ENCODE peak calls at places on chromosomes 2 and 18, in eight cellular contexts. One of them, this sample, is unnamed.

GRCh38 chr2:110999626-111000025 is 121.1 kb upstream of the BCL2L11 start:
- DNase-seq in ovary: no peak
- DNase-seq in tibial nerve: no peak
- DNase-seq in PC-3: no peak
- DNase-seq in astrocyte: no peak
- DNase-seq in left ventricle myocardium inferior: no peak
- DNase-seq in stomach: no peak
- DNase-seq in fibroblast of lung: no peak
- DNase-seq in this sample: no peak

GRCh38 chr2:204225633-204226032 is 289.1 kb downstream of the ICOS start:
- DNase-seq in stomach: no peak
- DNase-seq in astrocyte: no peak
- DNase-seq in fibroblast of lung: no peak
- DNase-seq in left ventricle myocardium inferior: no peak
- DNase-seq in tibial nerve: no peak
- DNase-seq in PC-3: no peak
- DNase-seq in ovary: no peak
- DNase-seq in this sample: no peak

GRCh38 chr2:24903527-24904103 is 16.4 kb downstream of the ADCY3 start:
- DNase-seq in astrocyte: no peak
- DNase-seq in left ventricle myocardium inferior: no peak
- DNase-seq in tibial nerve: no peak
- DNase-seq in fibroblast of lung: no peak
- DNase-seq in PC-3: no peak
- DNase-seq in ovary: no peak
- DNase-seq in stomach: no peak
- DNase-seq in this sample: no peak

GRCh38 chr2:218039171-218039570 is 29.9 kb upstream of the RUFY4 start:
- DNase-seq in left ventricle myocardium inferior: no peak
- DNase-seq in astrocyte: peak
- DNase-seq in PC-3: peak
- DNase-seq in stomach: no peak
- DNase-seq in tibial nerve: no peak
- DNase-seq in ovary: no peak
- DNase-seq in fibroblast of lung: peak
- DNase-seq in this sample: no peak

GRCh38 chr2:11550901-11551568 is 17.2 kb downstream of the GREB1 start:
- DNase-seq in stomach: no peak
- DNase-seq in left ventricle myocardium inferior: no peak
- DNase-seq in ovary: no peak
- DNase-seq in tibial nerve: no peak
- DNase-seq in astrocyte: no peak
- DNase-seq in fibroblast of lung: no peak
- DNase-seq in PC-3: no peak
- DNase-seq in this sample: no peak

GRCh38 chr2:160306985-160307384 is 106.9 kb upstream of the ITGB6 start:
- DNase-seq in tibial nerve: peak
- DNase-seq in PC-3: no peak
- DNase-seq in ovary: peak
- DNase-seq in left ventricle myocardium inferior: no peak
- DNase-seq in astrocyte: peak
- DNase-seq in fibroblast of lung: peak
- DNase-seq in stomach: no peak
- DNase-seq in this sample: peak

GRCh38 chr2:236607471-236608307 is 38.1 kb downstream of the ACKR3 start:
- DNase-seq in ovary: no peak
- DNase-seq in tibial nerve: no peak
- DNase-seq in astrocyte: peak
- DNase-seq in PC-3: no peak
- DNase-seq in left ventricle myocardium inferior: no peak
- DNase-seq in stomach: no peak
- DNase-seq in fibroblast of lung: peak
- DNase-seq in this sample: no peak

GRCh38 chr2:144401036-144401435 is 118.9 kb downstream of the ZEB2 start:
- DNase-seq in astrocyte: no peak
- DNase-seq in stomach: no peak
- DNase-seq in left ventricle myocardium inferior: no peak
- DNase-seq in tibial nerve: no peak
- DNase-seq in ovary: no peak
- DNase-seq in fibroblast of lung: no peak
- DNase-seq in PC-3: no peak
- DNase-seq in this sample: no peak

GRCh38 chr2:80073134-80073561 is 231.4 kb downstream of the LRRTM1 start:
- DNase-seq in fibroblast of lung: peak
- DNase-seq in left ventricle myocardium inferior: no peak
- DNase-seq in tibial nerve: peak
- DNase-seq in astrocyte: peak
- DNase-seq in stomach: no peak
- DNase-seq in PC-3: peak
- DNase-seq in ovary: no peak
- DNase-seq in this sample: no peak

GRCh38 chr2:58427572-58428285 is 186.6 kb upstream of the FANCL start:
- DNase-seq in tibial nerve: no peak
- DNase-seq in ovary: peak
- DNase-seq in PC-3: no peak
- DNase-seq in left ventricle myocardium inferior: no peak
- DNase-seq in stomach: peak
- DNase-seq in astrocyte: peak
- DNase-seq in fibroblast of lung: peak
- DNase-seq in this sample: no peak

GRCh38 chr18:46712406-46712805 is 44.4 kb downstream of the ST8SIA5 start:
- DNase-seq in PC-3: peak
- DNase-seq in left ventricle myocardium inferior: no peak
- DNase-seq in fibroblast of lung: peak
- DNase-seq in stomach: no peak
- DNase-seq in tibial nerve: no peak
- DNase-seq in ovary: no peak
- DNase-seq in astrocyte: peak
- DNase-seq in this sample: peak

GRCh38 chr2:32741575-32741974 is 113.7 kb downstream of the TTC27 start:
- DNase-seq in PC-3: no peak
- DNase-seq in stomach: no peak
- DNase-seq in tibial nerve: no peak
- DNase-seq in ovary: no peak
- DNase-seq in left ventricle myocardium inferior: no peak
- DNase-seq in fibroblast of lung: no peak
- DNase-seq in astrocyte: no peak
- DNase-seq in this sample: no peak

GRCh38 chr2:168529900-168530561 is 74.0 kb downstream of the CERS6 start:
- DNase-seq in fibroblast of lung: peak
- DNase-seq in tibial nerve: no peak
- DNase-seq in PC-3: peak
- DNase-seq in stomach: no peak
- DNase-seq in astrocyte: no peak
- DNase-seq in ovary: no peak
- DNase-seq in left ventricle myocardium inferior: no peak
- DNase-seq in this sample: no peak

GRCh38 chr2:127081826-127082633 is 24.9 kb downstream of the BIN1 start:
- DNase-seq in PC-3: no peak
- DNase-seq in left ventricle myocardium inferior: no peak
- DNase-seq in astrocyte: no peak
- DNase-seq in stomach: peak
- DNase-seq in tibial nerve: no peak
- DNase-seq in fibroblast of lung: no peak
- DNase-seq in ovary: peak
- DNase-seq in this sample: no peak

GRCh38 chr18:13338318-13338717 is 119.8 kb downstream of the LDLRAD4 start:
- DNase-seq in left ventricle myocardium inferior: no peak
- DNase-seq in fibroblast of lung: no peak
- DNase-seq in astrocyte: no peak
- DNase-seq in PC-3: no peak
- DNase-seq in ovary: no peak
- DNase-seq in tibial nerve: no peak
- DNase-seq in stomach: no peak
- DNase-seq in this sample: no peak

GRCh38 chr2:179460530-179460929 is 195.9 kb upstream of the SESTD1 start:
- DNase-seq in PC-3: peak
- DNase-seq in ovary: no peak
- DNase-seq in astrocyte: peak
- DNase-seq in left ventricle myocardium inferior: no peak
- DNase-seq in stomach: no peak
- DNase-seq in tibial nerve: no peak
- DNase-seq in fibroblast of lung: peak
- DNase-seq in this sample: peak

GRCh38 chr2:112173646-112174319 is 35.6 kb downstream of the FBLN7 start:
- DNase-seq in tibial nerve: no peak
- DNase-seq in astrocyte: no peak
- DNase-seq in ovary: no peak
- DNase-seq in fibroblast of lung: no peak
- DNase-seq in stomach: no peak
- DNase-seq in left ventricle myocardium inferior: no peak
- DNase-seq in PC-3: no peak
- DNase-seq in this sample: no peak

GRCh38 chr2:241861264-241861663 is 2.6 kb upstream of the PDCD1 start:
- DNase-seq in astrocyte: no peak
- DNase-seq in left ventricle myocardium inferior: no peak
- DNase-seq in PC-3: no peak
- DNase-seq in stomach: no peak
- DNase-seq in fibroblast of lung: no peak
- DNase-seq in ovary: no peak
- DNase-seq in tibial nerve: no peak
- DNase-seq in this sample: no peak

GRCh38 chr2:241859017-241859435 is 332 bp upstream of the PDCD1 start:
- DNase-seq in left ventricle myocardium inferior: no peak
- DNase-seq in stomach: no peak
- DNase-seq in PC-3: no peak
- DNase-seq in tibial nerve: no peak
- DNase-seq in ovary: no peak
- DNase-seq in astrocyte: no peak
- DNase-seq in fibroblast of lung: no peak
- DNase-seq in this sample: no peak

GRCh38 chr2:241858206-241859016 is at the start of gene PDCD1:
- DNase-seq in stomach: peak
- DNase-seq in PC-3: no peak
- DNase-seq in tibial nerve: no peak
- DNase-seq in left ventricle myocardium inferior: peak
- DNase-seq in ovary: peak
- DNase-seq in fibroblast of lung: no peak
- DNase-seq in astrocyte: no peak
- DNase-seq in this sample: no peak

GRCh38 chr2:241860184-241861078 is 1.7 kb upstream of the PDCD1 start:
- DNase-seq in tibial nerve: no peak
- DNase-seq in astrocyte: no peak
- DNase-seq in PC-3: no peak
- DNase-seq in ovary: peak
- DNase-seq in fibroblast of lung: no peak
- DNase-seq in stomach: no peak
- DNase-seq in left ventricle myocardium inferior: peak
- DNase-seq in this sample: no peak

DNA sequence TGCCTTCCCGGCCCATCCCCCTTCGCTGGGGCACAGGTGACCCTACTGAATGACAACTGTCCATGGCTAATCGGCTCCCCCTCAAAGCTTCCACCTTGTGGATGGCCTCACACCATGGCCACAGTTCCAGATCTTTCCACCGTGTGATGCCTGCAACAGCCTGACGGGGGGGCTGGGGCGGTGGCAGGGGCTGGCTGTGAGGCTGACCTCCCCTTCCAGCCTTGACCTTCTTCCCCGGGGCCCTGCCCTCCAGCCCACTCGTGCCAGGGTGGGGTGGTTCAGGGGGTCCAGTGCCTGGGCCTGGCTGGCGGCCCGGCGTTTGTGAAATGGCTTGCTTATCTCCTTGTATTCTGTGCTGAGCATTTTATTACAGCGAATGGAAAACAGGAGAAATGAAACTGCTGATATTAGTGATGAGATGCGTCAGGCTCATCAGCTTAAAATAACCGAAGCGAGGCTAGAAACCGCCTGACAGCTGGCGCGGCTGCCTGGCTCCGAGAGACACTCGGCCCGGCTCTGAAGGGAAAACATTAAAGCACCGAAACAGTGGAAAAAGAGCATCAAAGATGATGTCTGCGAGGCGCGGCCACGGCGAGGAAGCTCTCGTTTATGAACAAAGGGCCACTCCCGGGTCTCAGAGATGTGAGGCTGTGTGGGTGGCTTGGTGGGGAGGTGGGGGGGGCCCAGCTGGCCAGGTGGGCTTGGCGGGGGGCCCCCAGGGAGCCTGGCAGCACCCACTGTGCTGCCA is 916 bp upstream of the PDCD1 start:
- DNase-seq in left ventricle myocardium inferior: peak
- DNase-seq in ovary: peak
- DNase-seq in tibial nerve: peak
- DNase-seq in fibroblast of lung: no peak
- DNase-seq in astrocyte: no peak
- DNase-seq in stomach: no peak
- DNase-seq in PC-3: no peak
- DNase-seq in this sample: no peak
- TF ChIP-seq CTCF in left ventricle myocardium inferior: peak
- TF ChIP-seq CTCF in ovary: peak
- TF ChIP-seq CTCF in tibial nerve: peak
- TF ChIP-seq CTCF in fibroblast of lung: peak
- TF ChIP-seq CTCF in astrocyte: no peak
- TF ChIP-seq CTCF in stomach: no peak
- TF ChIP-seq CTCF in PC-3: peak
- TF ChIP-seq CTCF in this sample: no peak

GRCh38 chr2:52178845-52179244 is 1146.9 kb upstream of the NRXN1 start:
- DNase-seq in tibial nerve: no peak
- DNase-seq in stomach: no peak
- DNase-seq in astrocyte: peak
- DNase-seq in fibroblast of lung: peak
- DNase-seq in ovary: no peak
- DNase-seq in PC-3: peak
- DNase-seq in left ventricle myocardium inferior: no peak
- DNase-seq in this sample: no peak
- H3K4me3 ChIP-seq in tibial nerve: no peak
- H3K4me3 ChIP-seq in stomach: no peak
- H3K4me3 ChIP-seq in astrocyte: no peak
- H3K4me3 ChIP-seq in fibroblast of lung: no peak
- H3K4me3 ChIP-seq in ovary: no peak
- H3K4me3 ChIP-seq in PC-3: no peak
- H3K4me3 ChIP-seq in left ventricle myocardium inferior: no peak
- H3K4me3 ChIP-seq in this sample: no peak

DNA sequence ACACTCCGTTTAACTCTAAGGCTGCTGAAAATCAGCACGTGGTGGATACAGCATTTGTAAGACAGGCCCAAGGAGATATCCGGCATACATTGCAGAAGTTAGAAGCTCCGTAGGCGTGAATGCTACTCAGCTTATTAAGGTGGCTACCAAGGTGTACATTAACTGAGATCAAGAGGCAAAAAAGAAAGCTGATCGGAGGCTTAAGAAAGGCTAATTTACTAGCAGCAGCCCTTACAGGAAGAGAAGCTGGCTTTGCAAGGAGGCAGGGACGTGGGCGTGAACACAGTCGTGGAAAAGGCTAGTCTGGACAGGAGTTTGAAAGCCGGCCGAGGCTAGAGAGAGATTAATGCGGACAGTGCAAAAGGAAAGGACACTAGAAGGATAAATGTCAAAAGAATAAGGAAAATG is 45.7 kb upstream of the SELENOI start:
- DNase-seq in astrocyte: peak
- DNase-seq in tibial nerve: peak
- DNase-seq in left ventricle myocardium inferior: no peak
- DNase-seq in PC-3: no peak
- DNase-seq in stomach: peak
- DNase-seq in fibroblast of lung: peak
- DNase-seq in ovary: peak
- DNase-seq in this sample: no peak
- H3K27ac ChIP-seq in astrocyte: peak
- H3K27ac ChIP-seq in tibial nerve: peak
- H3K27ac ChIP-seq in left ventricle myocardium inferior: peak
- H3K27ac ChIP-seq in PC-3: no peak
- H3K27ac ChIP-seq in stomach: peak
- H3K27ac ChIP-seq in fibroblast of lung: peak
- H3K27ac ChIP-seq in ovary: peak
- H3K27ac ChIP-seq in this sample: peak

GRCh38 chr2:195304310-195304709 is 352.7 kb upstream of the SLC39A10 start:
- DNase-seq in fibroblast of lung: peak
- DNase-seq in PC-3: peak
- DNase-seq in ovary: no peak
- DNase-seq in astrocyte: no peak
- DNase-seq in stomach: no peak
- DNase-seq in left ventricle myocardium inferior: no peak
- DNase-seq in tibial nerve: no peak
- DNase-seq in this sample: no peak
- TF ChIP-seq CTCF in fibroblast of lung: peak
- TF ChIP-seq CTCF in PC-3: peak
- TF ChIP-seq CTCF in ovary: no peak
- TF ChIP-seq CTCF in astrocyte: peak
- TF ChIP-seq CTCF in stomach: no peak
- TF ChIP-seq CTCF in left ventricle myocardium inferior: no peak
- TF ChIP-seq CTCF in tibial nerve: no peak
- TF ChIP-seq CTCF in this sample: no peak

This sample was measured in gastrocnemius medialis.